ENCODE peak calls at places on chromosome 14, in ten cellular contexts. H is AG09309, N is colonic mucosa, A is neural progenitor cell, I is endothelial cell, B is upper lobe of left lung, G is ovary, Z is WERI-Rb-1, C is tibial nerve, J is PC-9. M is an unnamed sample.

GRCh38 chr14:75068294-75069020 is 984 bp upstream of the ZC2HC1C start:
- DNase-seq in H (no peak), N (no peak), A (no peak), I (no peak), B (no peak), G (no peak), Z (no peak), C (no peak), J (no peak), M (no peak)

GRCh38 chr14:53783256-53783655 is 173.4 kb downstream of the BMP4 start:
- DNase-seq in H (no peak), N (no peak), A (no peak), I (no peak), B (no peak), G (no peak), Z (no peak), C (no peak), J (no peak), M (no peak)

GRCh38 chr14:64347748-64348147 is 40.4 kb upstream of the MTHFD1 start:
- DNase-seq in H (no peak), N (no peak), A (no peak), I (no peak), B (no peak), G (no peak), Z (no peak), C (no peak), J (no peak), M (no peak)

GRCh38 chr14:59997496-59997895 is 77.6 kb downstream of the LRRC9 start:
- DNase-seq in H (no peak), N (no peak), A (no peak), I (no peak), B (no peak), G (no peak), Z (no peak), C (peak), J (no peak), M (no peak)

GRCh38 chr14:68140111-68140741 is 320.6 kb downstream of the RAD51B start:
- DNase-seq in H (peak), N (peak), A (peak), I (peak), B (no peak), G (peak), Z (peak), C (peak), J (peak), M (no peak)

GRCh38 chr14:105419305-105420091 is at the start of gene MTA1:
- DNase-seq in H (no peak), N (peak), A (peak), I (no peak), B (peak), G (peak), Z (no peak), C (no peak), J (no peak), M (peak)

GRCh38 chr14:88791629-88792571 is 853 bp downstream of the EML5 start:
- DNase-seq in H (no peak), N (peak), A (peak), I (peak), B (peak), G (peak), Z (peak), C (no peak), J (no peak), M (peak)

GRCh38 chr14:59176764-59177163 is 11.7 kb upstream of the DAAM1 start:
- DNase-seq in H (no peak), N (no peak), A (no peak), I (no peak), B (no peak), G (no peak), Z (no peak), C (no peak), J (no peak), M (no peak)

GRCh38 chr14:69342928-69343525 is 55.1 kb downstream of the ERH start:
- DNase-seq in H (no peak), N (peak), A (no peak), I (no peak), B (no peak), G (no peak), Z (no peak), C (no peak), J (no peak), M (no peak)

GRCh38 chr14:65019944-65020566 is 33.4 kb downstream of the FNTB start:
- DNase-seq in H (peak), N (peak), A (peak), I (peak), B (no peak), G (no peak), Z (peak), C (peak), J (peak), M (no peak)

GRCh38 chr14:61662437-61663311 is 32.6 kb upstream of the HIF1A start:
- DNase-seq in H (no peak), N (peak), A (peak), I (no peak), B (no peak), G (no peak), Z (no peak), C (peak), J (peak), M (no peak)

GRCh38 chr14:68113328-68113930 is 293.9 kb downstream of the RAD51B start:
- DNase-seq in H (no peak), N (no peak), A (no peak), I (no peak), B (no peak), G (no peak), Z (no peak), C (no peak), J (peak), M (no peak)

GRCh38 chr14:103104654-103105511 is 10.4 kb downstream of the EXOC3L4 start:
- DNase-seq in H (no peak), N (peak), A (peak), I (peak), B (peak), G (peak), Z (peak), C (peak), J (peak), M (peak)

GRCh38 chr14:100117647-100118376 is 41.6 kb downstream of the DEGS2 start:
- DNase-seq in H (no peak), N (peak), A (no peak), I (no peak), B (no peak), G (no peak), Z (no peak), C (no peak), J (no peak), M (no peak)

GRCh38 chr14:47392351-47392750 is 283.1 kb downstream of the MDGA2 start:
- DNase-seq in H (no peak), N (no peak), A (no peak), I (no peak), B (no peak), G (no peak), Z (no peak), C (no peak), J (no peak), M (no peak)

DNA sequence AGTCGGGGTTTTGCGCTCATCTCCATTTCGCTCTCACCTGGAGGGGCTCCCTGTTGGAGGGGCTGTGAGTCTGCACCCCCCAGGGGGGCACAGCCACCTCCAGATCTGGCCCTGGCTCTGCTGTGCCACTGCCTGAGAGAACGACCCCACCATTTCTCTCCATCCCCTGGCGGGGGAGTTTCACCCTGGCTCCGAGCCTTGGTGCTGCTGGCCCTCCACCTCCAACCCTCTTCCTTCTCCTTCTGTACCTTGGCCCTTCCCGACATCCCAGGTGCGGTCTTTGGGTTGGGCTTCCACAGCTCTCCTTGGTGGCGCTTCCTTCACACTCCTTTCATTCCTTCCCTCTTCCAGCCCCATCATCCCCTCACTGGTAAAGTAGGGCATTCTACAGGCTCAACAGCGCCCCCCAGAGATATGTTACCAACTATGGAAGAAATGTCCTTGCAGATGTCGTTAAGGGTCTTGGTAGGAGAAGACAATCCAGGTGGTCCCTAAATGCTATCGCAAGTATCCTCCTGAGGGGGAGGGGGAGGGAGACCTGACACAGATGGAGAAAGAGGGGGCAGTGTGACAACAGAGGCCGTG is 16.3 kb downstream of the SERPINA1 start:
- DNase-seq in H (no peak), N (no peak), A (peak), I (no peak), B (no peak), G (no peak), Z (no peak), C (no peak), J (no peak), M (no peak)
- TF ChIP-seq CTCF in H (no peak), N (no peak), A (peak), I (no peak), B (no peak), G (no peak), Z (peak), C (no peak), J (no peak), M (no peak)

GRCh38 chr14:97948841-97949240 is 1151.7 kb downstream of the VRK1 start:
- DNase-seq in H (no peak), N (no peak), A (no peak), I (no peak), B (peak), G (no peak), Z (no peak), C (no peak), J (no peak), M (no peak)

GRCh38 chr14:97943619-97944018 is 1146.4 kb downstream of the VRK1 start:
- DNase-seq in H (no peak), N (no peak), A (no peak), I (no peak), B (no peak), G (no peak), Z (no peak), C (no peak), J (no peak), M (no peak)

GRCh38 chr14:97944380-97944779 is 1147.2 kb downstream of the VRK1 start:
- DNase-seq in H (no peak), N (no peak), A (no peak), I (no peak), B (no peak), G (no peak), Z (no peak), C (no peak), J (no peak), M (no peak)

DNA sequence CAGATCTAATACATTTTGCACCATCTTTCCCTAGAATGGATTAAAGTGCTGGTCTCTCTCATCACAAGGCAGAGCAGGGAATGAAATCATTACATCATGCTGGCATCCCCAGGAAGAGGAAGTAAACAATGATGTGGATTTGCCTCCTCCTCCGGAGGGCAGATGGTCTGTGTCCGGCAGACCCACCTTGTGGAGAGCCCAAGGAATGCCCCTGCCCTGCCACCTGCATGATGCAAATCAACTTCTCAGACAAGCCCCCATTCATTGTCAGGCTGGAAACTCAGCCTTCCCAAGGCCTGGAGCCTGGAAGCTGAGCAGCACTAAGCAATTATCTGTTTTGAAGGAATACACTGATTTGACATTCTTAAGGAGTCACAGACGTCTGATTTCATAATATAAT is 1149.1 kb downstream of the VRK1 start:
- DNase-seq in H (no peak), N (no peak), A (peak), I (peak), B (no peak), G (no peak), Z (no peak), C (no peak), J (no peak), M (no peak)
- TF ChIP-seq CTCF in H (no peak), N (no peak), A (peak), I (no peak), B (no peak), G (no peak), Z (no peak), C (no peak), J (no peak), M (no peak)

DNA sequence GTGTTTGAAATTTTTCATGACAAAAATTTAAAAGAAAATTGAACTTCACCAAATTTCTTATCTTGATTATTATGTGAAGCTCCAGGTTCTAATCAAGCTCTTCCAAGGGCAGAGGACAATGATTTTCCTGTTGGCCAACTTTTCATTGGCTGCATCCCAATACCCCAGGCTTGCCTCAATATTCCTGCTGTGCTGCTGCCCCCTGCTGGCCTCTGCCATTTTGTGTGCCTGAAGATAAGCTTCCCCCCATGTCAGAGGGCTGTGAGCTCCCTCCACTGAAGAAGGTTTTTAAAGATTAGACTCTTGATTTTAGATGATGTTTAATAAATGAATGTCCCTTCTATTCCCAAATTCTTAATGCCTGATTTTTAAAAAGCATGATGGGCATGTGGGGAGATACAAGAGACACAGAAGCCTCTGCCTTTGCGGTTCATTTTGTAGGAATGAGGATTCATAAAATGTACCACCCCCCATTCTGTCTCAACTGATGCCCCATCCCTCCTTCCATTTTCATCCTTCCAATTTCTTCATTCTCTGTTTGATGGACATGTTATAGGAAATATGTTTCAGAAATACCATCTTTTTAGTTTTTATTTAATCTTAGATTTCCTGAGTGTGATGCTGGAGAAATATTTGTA is 76.7 kb upstream of the RGS6 start:
- DNase-seq in H (peak), N (peak), A (peak), I (peak), B (no peak), G (no peak), Z (peak), C (peak), J (no peak), M (peak)
- TF ChIP-seq CTCF in H (peak), N (peak), A (peak), I (peak), B (peak), G (no peak), Z (peak), C (peak), J (peak), M (peak)

GRCh38 chr14:95418858-95419257 is 97.6 kb downstream of the SYNE3 start:
- DNase-seq in H (no peak), N (no peak), A (no peak), I (no peak), B (no peak), G (no peak), Z (no peak), C (no peak), J (no peak), M (no peak)

GRCh38 chr14:95413289-95414215 is 93.8 kb upstream of the CLMN start:
- DNase-seq in H (no peak), N (no peak), A (no peak), I (no peak), B (no peak), G (no peak), Z (no peak), C (no peak), J (no peak), M (no peak)

GRCh38 chr14:95419569-95419968 is 96.9 kb downstream of the SYNE3 start:
- DNase-seq in H (no peak), N (no peak), A (no peak), I (no peak), B (no peak), G (no peak), Z (no peak), C (no peak), J (no peak), M (no peak)

GRCh38 chr14:95415993-95416392 is 96.3 kb upstream of the CLMN start:
- DNase-seq in H (no peak), N (no peak), A (no peak), I (no peak), B (no peak), G (no peak), Z (no peak), C (no peak), J (no peak), M (no peak)

GRCh38 chr14:95417492-95417891 is 97.8 kb upstream of the CLMN start:
- DNase-seq in H (no peak), N (no peak), A (no peak), I (no peak), B (peak), G (no peak), Z (no peak), C (no peak), J (no peak), M (no peak)
- TF ChIP-seq CTCF in H (no peak), N (no peak), A (peak), I (no peak), B (no peak), G (no peak), Z (no peak), C (no peak), J (no peak), M (no peak)

DNA sequence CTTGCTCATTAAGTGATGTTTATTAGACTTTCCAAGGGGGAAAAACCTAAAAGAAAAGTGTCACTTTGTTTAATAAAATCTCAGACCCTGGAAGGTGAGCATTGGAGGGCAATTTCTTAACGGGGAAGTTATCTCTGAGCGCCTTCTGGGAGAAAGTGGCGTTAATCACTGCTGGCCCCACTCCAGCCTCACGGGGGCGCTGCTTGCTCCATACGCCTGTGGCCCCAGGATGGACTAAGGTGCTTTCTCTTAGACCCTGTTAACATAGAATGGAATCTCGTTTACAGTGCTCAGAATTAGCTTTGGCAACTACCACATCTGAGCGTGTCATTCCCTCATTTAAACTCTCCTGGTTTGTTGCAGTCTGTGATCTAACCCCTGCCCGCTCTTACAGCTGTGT is 16.4 kb upstream of the PRIMA1 start:
- DNase-seq in H (no peak), N (no peak), A (no peak), I (no peak), B (no peak), G (no peak), Z (no peak), C (no peak), J (no peak), M (no peak)
- TF ChIP-seq CTCF in H (no peak), N (no peak), A (peak), I (peak), B (no peak), G (no peak), Z (peak), C (no peak), J (no peak), M (peak)

GRCh38 chr14:24308342-24309124 is 756 bp upstream of the CIDEB start:
- DNase-seq in H (no peak), N (no peak), A (no peak), I (no peak), B (no peak), G (no peak), Z (no peak), C (no peak), J (no peak), M (no peak)
- TF ChIP-seq CTCF in H (no peak), N (peak), A (no peak), I (no peak), B (no peak), G (no peak), Z (no peak), C (no peak), J (no peak), M (no peak)

DNA sequence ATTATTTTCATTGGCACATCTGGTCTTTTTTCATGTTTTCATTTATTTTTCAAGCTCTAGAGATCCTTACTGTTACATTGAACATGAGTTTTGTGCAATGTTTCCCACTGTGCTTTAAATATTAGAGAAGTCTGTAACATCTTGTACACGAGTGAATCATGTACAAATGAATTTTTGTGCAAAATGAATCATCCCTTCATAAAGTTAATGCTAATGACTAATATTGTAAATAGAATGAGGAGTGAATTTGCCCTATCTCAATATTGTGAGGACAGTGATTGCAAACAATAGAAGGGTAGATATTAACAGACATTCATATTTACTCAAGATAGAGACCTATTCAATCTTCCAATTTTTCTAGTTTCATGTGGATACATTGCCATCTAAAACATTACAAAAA is 463.3 kb upstream of the FOXG1 start:
- DNase-seq in H (no peak), N (no peak), A (no peak), I (no peak), B (no peak), G (no peak), Z (no peak), C (no peak), J (no peak), M (no peak)
- TF ChIP-seq CTCF in H (no peak), N (no peak), A (no peak), I (no peak), B (no peak), G (no peak), Z (no peak), C (no peak), J (no peak), M (no peak)

GRCh38 chr14:52069617-52070431 is 965 bp upstream of the NID2 start:
- DNase-seq in H (no peak), N (peak), A (peak), I (no peak), B (peak), G (no peak), Z (no peak), C (no peak), J (no peak), M (peak)

GRCh38 chr14:52068741-52069616 is at the start of gene NID2:
- DNase-seq in H (no peak), N (peak), A (peak), I (peak), B (peak), G (peak), Z (peak), C (peak), J (no peak), M (peak)

GRCh38 chr14:52073251-52073650 is 4.4 kb upstream of the NID2 start:
- DNase-seq in H (no peak), N (no peak), A (no peak), I (no peak), B (no peak), G (no peak), Z (no peak), C (no peak), J (no peak), M (no peak)

GRCh38 chr14:52072266-52072780 is 3.5 kb upstream of the NID2 start:
- DNase-seq in H (no peak), N (no peak), A (peak), I (no peak), B (no peak), G (no peak), Z (peak), C (no peak), J (no peak), M (no peak)

GRCh38 chr14:52071675-52072074 is 2.8 kb upstream of the NID2 start:
- DNase-seq in H (no peak), N (no peak), A (peak), I (no peak), B (no peak), G (no peak), Z (no peak), C (no peak), J (no peak), M (no peak)
- TF ChIP-seq CTCF in H (peak), N (no peak), A (peak), I (no peak), B (no peak), G (no peak), Z (no peak), C (no peak), J (no peak), M (no peak)

M was measured in glutamatergic neuron.